ENCODE peak calls at places on chromosomes 16 and 17, in eight cellular contexts. E is A549, Y is HCT116, Q is K562, B is H1, W is endothelial cell of umbilical vein, M is GM12878, C is HepG2. K is an unnamed sample.

GRCh38 chr16:55021595-55022475 is 91.2 kb downstream of the IRX5 start:
- DNase-seq in B (peak), C (peak), Q (peak), M (no peak), W (no peak), E (peak), Y (peak), K (peak)

GRCh38 chr16:55257971-55258613 is 65.9 kb upstream of the IRX6 start:
- DNase-seq in Q (peak), W (peak), B (peak), Y (peak), M (no peak), C (peak), E (no peak), K (peak)

GRCh38 chr16:26645629-26646028 is 421.1 kb upstream of the C16orf82 start:
- DNase-seq in Y (no peak), M (no peak), C (no peak), W (no peak), Q (peak), E (no peak), B (no peak), K (peak)

GRCh38 chr17:79841369-79842135 is 2.3 kb upstream of the CBX4 start:
- DNase-seq in E (no peak), Q (no peak), B (no peak), Y (no peak), M (no peak), W (no peak), C (no peak), K (peak)

GRCh38 chr17:44782349-44782850 is 23.6 kb downstream of the ADAM11 start:
- DNase-seq in M (no peak), B (no peak), C (no peak), Q (no peak), Y (no peak), W (no peak), E (no peak), K (no peak)

GRCh38 chr17:28675980-28676379 is 14.0 kb downstream of the SUPT6H start:
- DNase-seq in Y (peak), W (no peak), Q (no peak), E (peak), C (peak), M (no peak), B (no peak), K (peak)

GRCh38 chr17:18949566-18949965 is 2.4 kb upstream of the SLC5A10 start:
- DNase-seq in B (no peak), Y (no peak), Q (no peak), W (no peak), M (no peak), E (no peak), C (no peak), K (no peak)

GRCh38 chr17:4449736-4450135 is 16.0 kb downstream of the SPNS3 start:
- DNase-seq in B (no peak), Y (no peak), Q (no peak), W (no peak), E (no peak), M (no peak), C (no peak), K (no peak)

GRCh38 chr16:28196331-28196987 is 15.3 kb downstream of the XPO6 start:
- DNase-seq in C (no peak), B (no peak), E (no peak), M (no peak), Y (no peak), Q (no peak), W (no peak), K (no peak)

GRCh38 chr17:11900655-11901054 is 96.6 kb downstream of the ZNF18 start:
- DNase-seq in B (no peak), E (no peak), C (no peak), W (no peak), M (no peak), Y (no peak), Q (no peak), K (no peak)

GRCh38 chr16:11327277-11328171 is 17.7 kb upstream of the RMI2 start:
- DNase-seq in B (no peak), C (no peak), Q (no peak), W (no peak), E (no peak), Y (no peak), M (peak), K (no peak)

GRCh38 chr16:11326737-11327276 is 18.5 kb upstream of the RMI2 start:
- DNase-seq in E (no peak), Y (no peak), C (no peak), M (no peak), B (no peak), W (no peak), Q (no peak), K (no peak)

GRCh38 chr16:11329080-11329491 is 16.2 kb upstream of the RMI2 start:
- DNase-seq in E (peak), C (no peak), Q (no peak), M (peak), W (no peak), B (no peak), Y (no peak), K (no peak)

GRCh38 chr16:11329891-11330290 is 15.4 kb upstream of the RMI2 start:
- DNase-seq in Q (no peak), E (no peak), Y (no peak), B (no peak), C (no peak), W (no peak), M (no peak), K (no peak)

DNA sequence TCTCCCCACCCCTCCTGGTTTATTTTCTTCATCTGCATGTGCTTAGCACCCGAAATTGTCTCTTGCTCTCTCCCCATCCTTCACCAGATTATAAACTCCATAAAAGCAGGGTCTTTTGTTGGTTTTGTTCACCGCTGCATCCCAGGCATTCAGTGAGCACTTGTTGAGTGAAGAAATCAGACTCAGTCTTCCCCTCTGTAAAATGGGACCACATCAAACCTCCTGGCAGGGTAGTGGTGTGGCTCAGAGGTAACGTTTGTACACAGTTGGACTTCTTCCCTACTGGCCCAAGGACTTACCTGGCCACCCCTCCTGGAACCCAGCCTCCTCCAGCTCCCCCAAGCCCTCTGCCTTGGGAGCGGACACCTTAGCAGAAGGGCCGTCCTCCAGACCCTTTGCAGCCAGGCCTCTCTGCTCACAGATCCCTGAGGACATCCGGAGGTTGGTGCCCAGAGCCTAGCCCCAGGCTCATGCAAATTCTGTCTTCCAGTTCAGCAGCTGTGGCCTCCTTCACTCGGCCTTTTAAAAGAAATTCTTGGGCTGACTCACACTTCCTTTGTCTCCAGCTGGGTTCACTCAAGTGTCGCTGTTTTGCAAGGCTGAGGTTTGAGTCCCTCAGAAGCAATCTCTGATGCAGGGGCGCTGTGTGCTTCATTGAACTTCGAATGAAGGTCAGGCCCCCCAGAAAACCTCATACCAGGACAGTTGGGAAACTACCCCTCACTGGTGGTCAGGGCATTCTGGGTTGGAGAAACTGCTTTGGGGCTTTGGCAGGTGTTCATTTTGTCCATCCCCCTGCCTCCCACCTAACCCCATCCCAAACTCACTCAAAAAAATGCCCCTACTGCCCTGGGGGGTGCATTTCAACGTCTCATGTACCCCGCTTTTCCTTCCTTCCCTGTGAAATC is 16.8 kb upstream of the RMI2 start:
- DNase-seq in Y (peak), E (peak), Q (no peak), B (peak), M (peak), C (no peak), W (peak), K (peak)
- H3K4me3 ChIP-seq in Y (peak), E (peak), Q (no peak), B (no peak), M (peak), C (no peak), W (no peak), K (no peak)

GRCh38 chr17:1490643-1491405 is 1.7 kb downstream of the MYO1C start:
- DNase-seq in E (peak), B (no peak), Y (no peak), W (peak), Q (peak), C (peak), M (no peak), K (peak)
- TF ChIP-seq POLR2A in E (peak), B (no peak), Y (peak), W (peak), Q (peak), C (peak), M (peak), K (peak)

GRCh38 chr17:50064253-50064991 is 8.5 kb downstream of the ITGA3 start:
- DNase-seq in M (no peak), B (no peak), C (no peak), Y (peak), Q (peak), W (peak), E (peak), K (peak)
- TF ChIP-seq MAX in M (no peak), B (no peak), C (no peak), Y (no peak), Q (no peak), W (no peak), E (peak), K (peak)

GRCh38 chr17:39701784-39702422 is 2.0 kb downstream of the ERBB2 start:
- DNase-seq in C (no peak), W (no peak), M (no peak), B (no peak), E (no peak), Q (no peak), Y (no peak), K (no peak)
- H3K4me3 ChIP-seq in C (peak), W (no peak), M (no peak), B (peak), E (no peak), Q (no peak), Y (no peak), K (no peak)

DNA sequence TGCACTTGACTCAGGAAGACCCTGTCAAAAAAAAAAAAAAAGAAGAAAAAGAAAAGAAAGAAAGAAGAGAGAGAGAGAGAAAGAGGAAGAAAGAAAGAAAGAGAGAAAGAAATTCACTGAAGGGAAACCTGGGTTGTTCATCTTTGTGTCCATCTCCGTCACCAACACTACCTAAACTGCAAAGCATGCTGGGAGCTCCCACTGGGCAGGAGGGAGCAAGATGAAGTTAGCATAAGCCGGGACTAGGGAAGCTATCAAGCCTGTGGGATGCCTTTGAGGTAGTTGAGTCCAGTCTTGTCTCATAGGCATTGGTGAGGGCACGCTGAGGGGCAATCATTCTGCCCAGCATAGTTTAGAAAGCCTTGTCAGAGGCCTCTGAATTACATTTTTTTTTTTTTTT is 7.6 kb upstream of the CBFB start:
- DNase-seq in B (no peak), E (no peak), Y (no peak), M (no peak), C (no peak), W (no peak), Q (no peak), K (no peak)
- TF ChIP-seq POLR2A in B (no peak), E (no peak), Y (no peak), M (no peak), C (no peak), W (no peak), Q (no peak), K (no peak)

K was measured in NB4.